ENCODE peak calls at places on chromosomes 13 and 19, in five cellular contexts. S is HS-27A, X is LNCaP clone FGC, W is hypothalamus, Z is left ventricle myocardium inferior. K is an unnamed sample.

GRCh38 chr13:32594339-32594738 is 8.1 kb downstream of the PDS5B start:
- DNase-seq in S (no peak), X (no peak), W (no peak), Z (no peak), K (no peak)

GRCh38 chr19:58563034-58563573 is 4.7 kb upstream of the UBE2M start:
- DNase-seq in S (no peak), X (no peak), W (no peak), Z (peak; percentile 23), K (no peak)

GRCh38 chr19:27794444-27795042 is 1418.4 kb downstream of the UQCRFS1 start:
- DNase-seq in S (no peak), X (no peak), W (no peak), Z (no peak), K (no peak)

GRCh38 chr13:75437582-75438318 is 44.2 kb downstream of the TBC1D4 start:
- DNase-seq in S (no peak), X (no peak), W (no peak), Z (no peak), K (no peak)

GRCh38 chr19:13150919-13151604 is 851 bp downstream of the IER2 start:
- DNase-seq in S (no peak), X (no peak), W (no peak), Z (peak; percentile 47), K (no peak)

GRCh38 chr19:54096642-54097106 is 3.9 kb downstream of the OSCAR start:
- DNase-seq in S (no peak), X (no peak), W (no peak), Z (no peak), K (no peak)

GRCh38 chr19:33407716-33408115 is 34.2 kb downstream of the CEBPG start:
- DNase-seq in S (no peak), X (no peak), W (no peak), Z (peak; percentile 11), K (no peak)

GRCh38 chr19:2993579-2993978 is 16.2 kb downstream of the TLE6 start:
- DNase-seq in S (no peak), X (no peak), W (no peak), Z (no peak), K (no peak)

GRCh38 chr13:19179916-19180315 is 1.7 kb downstream of the TUBA3C start:
- DNase-seq in S (no peak), X (no peak), W (no peak), Z (no peak), K (no peak)

GRCh38 chr19:50652722-50653121 is 3.5 kb downstream of the C19orf81 start:
- DNase-seq in S (no peak), X (no peak), W (no peak), Z (no peak), K (no peak)

GRCh38 chr13:44487989-44488388 is 88.1 kb downstream of the TSC22D1 start:
- DNase-seq in S (no peak), X (no peak), W (no peak), Z (no peak), K (no peak)

GRCh38 chr19:14516746-14517438 is 1.3 kb downstream of the DNAJB1 start:
- DNase-seq in S (no peak), X (no peak), W (no peak), Z (no peak), K (no peak)

GRCh38 chr19:48487944-48488343 is 18.8 kb downstream of the CYTH2 start:
- DNase-seq in S (peak; percentile 95), X (no peak), W (no peak), Z (peak; percentile 68), K (peak; percentile 63)

GRCh38 chr13:95896302-95896701 is 156.9 kb downstream of the UGGT2 start:
- DNase-seq in S (peak; percentile 5), X (no peak), W (no peak), Z (no peak), K (no peak)

GRCh38 chr13:55234311-55234710 is 1906.4 kb upstream of the PRR20A start:
- DNase-seq in S (no peak), X (no peak), W (no peak), Z (no peak), K (no peak)

GRCh38 chr13:82797876-82798275 is 1084.4 kb downstream of the SLITRK1 start:
- DNase-seq in S (no peak), X (no peak), W (no peak), Z (no peak), K (no peak)

GRCh38 chr13:30268673-30269072 is 38.7 kb downstream of the KATNAL1 start:
- DNase-seq in S (no peak), X (no peak), W (no peak), Z (no peak), K (no peak)

GRCh38 chr19:58511353-58512208 is at the start of gene SLC27A5:
- DNase-seq in S (no peak), X (no peak), W (no peak), Z (no peak), K (no peak)